ENCODE peak calls at places on chromosomes 6 and 20, in nine cellular contexts. Y is HepG2, H is cardiac fibroblast, J is lung, F is HFFc6, C is fibroblast of lung, D is foreskin fibroblast, I is A549, P is psoas muscle. T is an unnamed sample.

GRCh38 chr6:52157301-52157930 is 28.8 kb upstream of the IL17A start:
- DNase-seq in Y (no peak), H (no peak), J (no peak), F (peak), C (no peak), D (peak), I (no peak), P (no peak), T (peak)

GRCh38 chr6:113219783-113220182 is 637.4 kb upstream of the MARCKS start:
- DNase-seq in Y (no peak), H (no peak), J (no peak), F (no peak), C (no peak), D (no peak), I (no peak), P (no peak), T (no peak)

GRCh38 chr6:51619042-51619799 is 468.2 kb downstream of the PKHD1 start:
- DNase-seq in Y (no peak), H (no peak), J (no peak), F (no peak), C (no peak), D (no peak), I (no peak), P (no peak), T (no peak)

GRCh38 chr20:62560162-62560561 is 82.1 kb upstream of the SLCO4A1 start:
- DNase-seq in Y (no peak), H (no peak), J (no peak), F (no peak), C (no peak), D (no peak), I (no peak), P (no peak), T (no peak)

GRCh38 chr6:6545616-6546317 is 42.8 kb upstream of the LY86 start:
- DNase-seq in Y (no peak), H (no peak), J (no peak), F (no peak), C (no peak), D (no peak), I (no peak), P (no peak), T (no peak)

GRCh38 chr20:58048096-58048702 is 180.3 kb downstream of the ANKRD60 start:
- DNase-seq in Y (peak), H (peak), J (peak), F (peak), C (peak), D (peak), I (peak), P (no peak), T (peak)

GRCh38 chr6:8686077-8686476 is 250.7 kb upstream of the SLC35B3 start:
- DNase-seq in Y (no peak), H (no peak), J (no peak), F (no peak), C (no peak), D (no peak), I (no peak), P (no peak), T (no peak)

GRCh38 chr6:95091823-95092436 is 485.4 kb upstream of the MANEA start:
- DNase-seq in Y (peak), H (peak), J (no peak), F (peak), C (peak), D (peak), I (peak), P (no peak), T (peak)

GRCh38 chr6:107416179-107416578 is 43.2 kb downstream of the PDSS2 start:
- DNase-seq in Y (no peak), H (no peak), J (no peak), F (no peak), C (no peak), D (no peak), I (no peak), P (no peak), T (no peak)

GRCh38 chr20:63835031-63835858 is 4.2 kb upstream of the ZBTB46 start:
- DNase-seq in Y (peak), H (peak), J (peak), F (peak), C (peak), D (peak), I (peak), P (peak), T (peak)

GRCh38 chr6:37306026-37306425 is 47.8 kb upstream of the RNF8 start:
- DNase-seq in Y (no peak), H (no peak), J (no peak), F (no peak), C (no peak), D (no peak), I (no peak), P (no peak), T (no peak)

GRCh38 chr6:37302086-37302686 is 44.2 kb upstream of the TMEM217 start:
- DNase-seq in Y (no peak), H (no peak), J (no peak), F (no peak), C (no peak), D (no peak), I (no peak), P (no peak), T (no peak)

GRCh38 chr6:37304766-37305165 is 46.8 kb upstream of the TMEM217 start:
- DNase-seq in Y (no peak), H (no peak), J (no peak), F (no peak), C (no peak), D (no peak), I (no peak), P (no peak), T (no peak)

GRCh38 chr6:37303091-37303620 is 45.2 kb upstream of the TMEM217 start:
- DNase-seq in Y (no peak), H (no peak), J (no peak), F (no peak), C (no peak), D (no peak), I (no peak), P (no peak), T (no peak)

DNA sequence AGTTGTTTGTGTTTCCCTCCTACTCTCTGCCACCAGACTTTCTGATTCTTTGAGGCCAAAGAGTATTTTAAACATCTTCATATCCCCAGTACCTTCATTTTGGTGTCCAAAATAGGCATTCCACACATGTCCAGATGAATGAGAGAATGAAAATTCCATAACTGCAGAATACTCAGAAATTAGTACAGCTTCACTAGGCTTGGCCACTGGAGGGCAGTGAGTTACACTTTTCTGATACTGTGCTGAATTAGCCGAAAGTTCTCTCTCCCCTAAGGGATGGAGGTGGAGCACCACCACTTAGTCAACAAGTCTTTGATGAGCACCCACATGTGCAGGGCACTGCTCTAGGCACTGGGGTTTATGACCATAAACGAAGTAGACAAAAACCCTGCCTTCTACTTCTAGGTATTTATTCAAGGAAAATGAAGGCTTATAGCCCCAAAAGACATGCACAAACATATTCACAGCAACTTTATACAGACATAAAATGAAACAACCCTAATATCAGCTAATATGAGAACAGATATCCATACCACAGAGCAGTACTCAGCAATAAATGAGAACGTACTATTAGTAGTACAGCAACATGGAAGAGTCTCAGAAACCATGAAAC is 46.1 kb upstream of the TMEM217 start:
- DNase-seq in Y (peak), H (peak), J (no peak), F (peak), C (peak), D (peak), I (peak), P (no peak), T (peak)
- TF ChIP-seq CTCF in Y (peak), H (peak), J (no peak), F (peak), C (peak), D (peak), I (peak), P (peak), T (peak)

GRCh38 chr6:38933426-38933825 is 115.2 kb upstream of the GLP1R start:
- DNase-seq in Y (peak), H (peak), J (no peak), F (peak), C (peak), D (peak), I (peak), P (no peak), T (peak)
- TF ChIP-seq CTCF in Y (peak), H (peak), J (no peak), F (peak), C (peak), D (peak), I (peak), P (no peak), T (peak)

GRCh38 chr6:13274707-13275434 is 53.5 kb downstream of the TBC1D7 start:
- DNase-seq in Y (no peak), H (no peak), J (no peak), F (no peak), C (no peak), D (no peak), I (no peak), P (no peak), T (no peak)

GRCh38 chr6:13275435-13275989 is 52.8 kb downstream of the TBC1D7 start:
- DNase-seq in Y (no peak), H (no peak), J (no peak), F (no peak), C (no peak), D (no peak), I (no peak), P (no peak), T (no peak)

GRCh38 chr6:13273931-13274706 is 54.2 kb downstream of the TBC1D7 start:
- DNase-seq in Y (no peak), H (no peak), J (peak), F (no peak), C (no peak), D (no peak), I (no peak), P (no peak), T (no peak)

GRCh38 chr6:13273202-13273930 is 55.0 kb downstream of the TBC1D7 start:
- DNase-seq in Y (no peak), H (no peak), J (no peak), F (no peak), C (no peak), D (peak), I (no peak), P (no peak), T (no peak)

DNA sequence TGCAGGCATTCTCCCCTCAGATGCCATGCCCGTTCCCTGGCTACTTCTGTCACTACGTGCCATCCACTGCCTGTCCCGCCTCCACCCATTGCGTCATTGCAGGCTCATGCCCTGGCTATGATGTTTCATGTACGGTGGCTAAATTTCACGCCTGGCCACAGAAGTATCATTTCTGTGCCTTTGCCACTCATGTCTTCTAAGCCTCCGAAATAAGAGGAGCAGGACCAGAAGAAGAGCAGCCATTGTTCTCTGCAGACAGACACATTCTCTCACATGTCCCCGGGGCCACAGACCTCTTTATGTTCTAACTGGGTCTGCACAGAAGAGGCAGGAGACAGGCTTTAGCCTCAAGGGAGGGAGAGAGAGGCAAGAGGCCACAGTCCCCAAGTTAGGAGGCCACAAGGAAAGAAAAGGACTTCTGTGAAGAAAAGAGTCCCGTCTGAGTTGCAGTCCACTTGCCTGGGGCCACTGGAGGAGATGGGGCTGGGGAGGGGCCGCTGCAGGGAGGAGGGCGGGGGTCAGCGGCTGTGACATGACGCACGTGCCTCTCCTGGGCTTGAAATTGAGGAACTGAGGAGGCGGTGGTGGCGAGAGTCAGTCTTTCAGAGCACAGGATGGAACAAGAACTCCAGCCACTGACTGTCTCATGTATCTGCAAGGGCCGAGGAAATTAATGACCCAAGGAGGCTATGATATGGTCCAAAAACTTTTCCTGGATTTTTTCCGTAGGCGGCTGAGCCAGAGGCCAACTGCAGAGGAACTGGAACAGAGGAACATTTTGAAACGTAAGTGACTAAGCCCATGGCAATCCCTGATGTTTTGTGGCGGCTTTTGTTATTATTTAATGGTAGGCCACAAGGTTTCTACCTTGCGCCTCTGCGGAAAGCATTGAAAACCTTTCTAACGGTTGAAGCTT is 55.9 kb downstream of the TBC1D7 start:
- DNase-seq in Y (no peak), H (no peak), J (peak), F (no peak), C (no peak), D (no peak), I (no peak), P (peak), T (no peak)
- TF ChIP-seq CTCF in Y (no peak), H (no peak), J (no peak), F (no peak), C (no peak), D (no peak), I (no peak), P (no peak), T (no peak)

GRCh38 chr20:49865559-49865958 is 49.8 kb downstream of the SPATA2 start:
- DNase-seq in Y (no peak), H (no peak), J (no peak), F (no peak), C (no peak), D (peak), I (no peak), P (no peak), T (no peak)
- TF ChIP-seq CTCF in Y (no peak), H (no peak), J (no peak), F (no peak), C (no peak), D (peak), I (no peak), P (no peak), T (no peak)

GRCh38 chr6:118606858-118607257 is 44.5 kb downstream of the CEP85L start:
- DNase-seq in Y (no peak), H (no peak), J (no peak), F (no peak), C (no peak), D (no peak), I (no peak), P (no peak), T (no peak)
- TF ChIP-seq CTCF in Y (no peak), H (no peak), J (no peak), F (no peak), C (no peak), D (no peak), I (no peak), P (no peak), T (no peak)

DNA sequence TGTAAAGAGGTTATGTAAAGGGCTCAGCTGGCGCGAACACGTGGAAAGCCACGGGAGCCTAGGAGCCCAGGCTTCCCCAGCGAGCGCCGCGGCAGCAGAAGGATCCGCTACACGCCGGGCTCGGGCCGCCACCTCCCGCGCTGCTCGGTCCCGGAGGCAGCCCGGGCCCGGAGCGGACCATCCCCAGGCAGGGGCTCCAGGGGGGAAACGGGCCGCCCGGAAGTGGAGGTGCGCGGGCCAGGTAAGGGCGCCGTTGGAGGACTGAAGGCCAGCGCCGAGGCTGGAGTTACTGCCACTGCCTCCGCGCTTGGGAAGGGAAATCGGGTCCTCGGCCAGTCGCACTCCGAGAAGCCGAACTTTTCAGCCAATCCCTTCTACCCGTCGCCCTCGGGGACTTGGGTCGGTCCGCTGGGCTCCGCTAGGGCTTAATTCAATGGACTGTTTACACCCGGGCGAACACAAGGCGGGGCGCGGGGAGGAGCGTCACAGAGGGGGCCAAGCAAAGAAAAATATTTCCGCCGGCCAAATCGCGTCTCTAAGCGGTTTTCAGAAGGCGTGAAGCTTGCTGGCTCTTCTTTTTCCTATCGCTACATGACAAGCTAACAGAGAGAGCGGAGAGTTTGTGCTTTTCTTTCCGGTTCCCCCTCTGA is 433 bp downstream of the STK35 start:
- DNase-seq in Y (peak), H (peak), J (peak), F (peak), C (peak), D (peak), I (peak), P (peak), T (peak)
- TF ChIP-seq CTCF in Y (peak), H (no peak), J (no peak), F (peak), C (no peak), D (no peak), I (no peak), P (no peak), T (no peak)

GRCh38 chr6:77123527-77123926 is 339.8 kb downstream of the HTR1B start:
- DNase-seq in Y (no peak), H (no peak), J (no peak), F (no peak), C (no peak), D (no peak), I (no peak), P (no peak), T (no peak)

GRCh38 chr6:77124604-77125003 is 338.7 kb downstream of the HTR1B start:
- DNase-seq in Y (no peak), H (no peak), J (no peak), F (peak), C (no peak), D (peak), I (no peak), P (no peak), T (peak)
- TF ChIP-seq CTCF in Y (no peak), H (no peak), J (no peak), F (peak), C (no peak), D (peak), I (no peak), P (no peak), T (no peak)